ENCODE peak calls at places on chromosomes 4 and X, in seven cellular contexts. C, U, X, Q, E, B and L are unnamed samples. For H3K4me1, the result is how much of the 10 kb centered on the place peaks cover.

GRCh38 chr4:38670061-38670894 is 6.3 kb downstream of the KLF3 start:
- DNase-seq in B (no peak), Q (no peak), X (no peak), E (no peak), C (no peak), U (no peak), L (no peak)

GRCh38 chrX:153922932-153923857 is 2.9 kb downstream of the ARHGAP4 start:
- DNase-seq in E (peak), Q (peak), X (no peak), C (peak), U (peak), B (peak), L (no peak)

GRCh38 chr4:38161208-38162113 is 201.3 kb downstream of the PTTG2 start:
- DNase-seq in X (peak), Q (peak), E (no peak), C (no peak), B (no peak), U (no peak), L (no peak)

GRCh38 chr4:46937493-46937892 is 28.4 kb upstream of the COX7B2 start:
- DNase-seq in Q (no peak), E (no peak), U (no peak), C (peak), X (no peak), B (no peak), L (no peak)

GRCh38 chr4:122836941-122837340 is 10.3 kb downstream of the FGF2 start:
- DNase-seq in X (no peak), U (no peak), Q (peak), E (no peak), B (no peak), C (no peak), L (no peak)

GRCh38 chr4:145503486-145504072 is 21.9 kb downstream of the SMAD1 start:
- DNase-seq in B (no peak), U (no peak), Q (no peak), E (no peak), C (no peak), X (no peak), L (peak)

GRCh38 chrX:129347291-129347690 is 176.0 kb downstream of the SMARCA1 start:
- DNase-seq in E (no peak), C (no peak), X (no peak), U (no peak), B (no peak), Q (no peak), L (peak)

GRCh38 chrX:65643046-65643785 is 24.2 kb upstream of the MSN start:
- DNase-seq in X (no peak), E (no peak), U (no peak), B (no peak), C (peak), Q (peak), L (no peak)

GRCh38 chr4:3807861-3808521 is 41.8 kb downstream of the ADRA2C start:
- DNase-seq in Q (no peak), U (no peak), B (peak), C (peak), E (no peak), X (no peak), L (no peak)

GRCh38 chr4:112515278-112516075 is 503 bp downstream of the NEUROG2 start:
- DNase-seq in E (peak), C (peak), Q (no peak), B (no peak), U (peak), X (peak), L (peak)

GRCh38 chrX:120358687-120359086 is 3.2 kb upstream of the ATP1B4 start:
- DNase-seq in B (no peak), C (no peak), U (no peak), Q (no peak), X (no peak), E (no peak), L (no peak)

DNA sequence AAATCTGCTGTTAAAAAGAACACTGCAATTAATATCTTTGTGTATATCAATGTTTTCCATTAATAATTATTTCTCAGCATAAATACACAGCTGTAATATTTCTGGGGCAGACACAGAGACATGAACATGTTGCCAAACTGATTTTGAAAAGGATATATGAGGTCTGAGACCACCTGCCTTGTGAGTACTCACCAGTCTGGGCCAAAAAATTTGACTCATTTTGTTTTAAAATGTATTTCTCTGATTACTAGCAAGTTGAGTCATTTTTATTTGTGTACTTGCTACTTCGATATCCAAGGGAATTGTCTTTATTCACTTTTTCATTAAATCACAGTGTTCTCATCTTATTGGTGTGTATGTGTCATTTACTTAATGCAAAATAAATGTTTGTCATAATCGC is 8.5 kb upstream of the RAI2 start:
- DNase-seq in Q (no peak), U (no peak), E (no peak), X (no peak), C (no peak), B (no peak), L (no peak)
- H3K4me1 ChIP-seq in Q (under half), U (under half), E (under half), X (under half), C (under half), B (under half), L (under half)

GRCh38 chr4:769511-769910 is 56.4 kb downstream of the CPLX1 start:
- DNase-seq in E (no peak), C (no peak), U (no peak), Q (no peak), B (no peak), X (no peak), L (no peak)
- H3K4me1 ChIP-seq in E (under half), C (under half), U (under half), Q (under half), B (under half), X (under half), L (under half)

GRCh38 chr4:11698846-11699590 is 270.3 kb upstream of the HS3ST1 start:
- DNase-seq in C (peak), X (peak), Q (peak), B (no peak), U (no peak), E (no peak), L (no peak)

GRCh38 chr4:11704136-11704535 is 275.4 kb upstream of the HS3ST1 start:
- DNase-seq in E (no peak), C (no peak), B (no peak), Q (no peak), X (no peak), U (no peak), L (no peak)

GRCh38 chr4:11702886-11703555 is 274.3 kb upstream of the HS3ST1 start:
- DNase-seq in B (no peak), C (no peak), E (no peak), X (no peak), U (no peak), Q (no peak), L (no peak)

GRCh38 chr4:11700751-11701226 is 272.1 kb upstream of the HS3ST1 start:
- DNase-seq in X (peak), Q (peak), B (no peak), C (peak), U (no peak), E (no peak), L (no peak)

GRCh38 chr4:11701978-11702377 is 273.3 kb upstream of the HS3ST1 start:
- DNase-seq in C (no peak), Q (no peak), E (no peak), X (no peak), U (no peak), B (no peak), L (no peak)
- H3K4me1 ChIP-seq in C (under half), Q (under half), E (under half), X (under half), U (under half), B (under half), L (under half)

GRCh38 chr4:159174645-159175147 is 71.8 kb downstream of the RAPGEF2 start:
- DNase-seq in E (no peak), X (peak), C (peak), U (no peak), B (no peak), Q (peak), L (no peak)

GRCh38 chr4:159175989-159176375 is 73.1 kb downstream of the RAPGEF2 start:
- DNase-seq in B (no peak), E (no peak), Q (no peak), U (no peak), C (no peak), X (no peak), L (no peak)

GRCh38 chr4:159178147-159178541 is 75.3 kb downstream of the RAPGEF2 start:
- DNase-seq in B (no peak), C (peak), U (no peak), X (peak), E (no peak), Q (peak), L (no peak)

GRCh38 chr4:159177265-159178146 is 74.6 kb downstream of the RAPGEF2 start:
- DNase-seq in U (no peak), B (no peak), Q (no peak), E (no peak), X (no peak), C (no peak), L (no peak)

GRCh38 chr4:159175165-159175988 is 72.5 kb downstream of the RAPGEF2 start:
- DNase-seq in C (peak), X (peak), U (peak), B (peak), Q (peak), E (peak), L (peak)
- H3K4me1 ChIP-seq in C (under half), X (under half), U (under half), B (under half), Q (under half), E (under half), L (under half)

DNA sequence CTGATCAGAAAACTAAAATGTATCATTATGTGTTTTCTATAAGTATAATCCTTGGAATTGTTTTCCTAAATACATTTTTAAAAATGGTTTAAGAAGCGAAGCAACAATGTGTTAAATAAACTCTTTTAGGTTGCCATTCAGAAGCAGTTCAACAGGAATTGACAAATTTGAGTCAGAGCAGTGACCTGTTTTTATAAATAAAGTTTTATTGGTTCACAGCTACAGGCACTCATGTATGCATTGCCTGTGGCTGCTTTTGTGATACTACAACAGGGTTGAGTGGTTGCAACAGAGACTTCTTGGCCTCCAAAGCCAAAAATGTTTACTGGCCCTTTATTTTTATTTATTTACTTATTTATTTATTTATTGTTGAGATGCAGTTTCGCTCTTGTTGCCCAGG is 99.5 kb downstream of the FRMPD4 start:
- DNase-seq in E (no peak), C (no peak), U (no peak), X (no peak), B (no peak), Q (no peak), L (no peak)
- H3K4me1 ChIP-seq in E (under half), C (under half), U (under half), X (under half), B (under half), Q (under half), L (under half)

DNA sequence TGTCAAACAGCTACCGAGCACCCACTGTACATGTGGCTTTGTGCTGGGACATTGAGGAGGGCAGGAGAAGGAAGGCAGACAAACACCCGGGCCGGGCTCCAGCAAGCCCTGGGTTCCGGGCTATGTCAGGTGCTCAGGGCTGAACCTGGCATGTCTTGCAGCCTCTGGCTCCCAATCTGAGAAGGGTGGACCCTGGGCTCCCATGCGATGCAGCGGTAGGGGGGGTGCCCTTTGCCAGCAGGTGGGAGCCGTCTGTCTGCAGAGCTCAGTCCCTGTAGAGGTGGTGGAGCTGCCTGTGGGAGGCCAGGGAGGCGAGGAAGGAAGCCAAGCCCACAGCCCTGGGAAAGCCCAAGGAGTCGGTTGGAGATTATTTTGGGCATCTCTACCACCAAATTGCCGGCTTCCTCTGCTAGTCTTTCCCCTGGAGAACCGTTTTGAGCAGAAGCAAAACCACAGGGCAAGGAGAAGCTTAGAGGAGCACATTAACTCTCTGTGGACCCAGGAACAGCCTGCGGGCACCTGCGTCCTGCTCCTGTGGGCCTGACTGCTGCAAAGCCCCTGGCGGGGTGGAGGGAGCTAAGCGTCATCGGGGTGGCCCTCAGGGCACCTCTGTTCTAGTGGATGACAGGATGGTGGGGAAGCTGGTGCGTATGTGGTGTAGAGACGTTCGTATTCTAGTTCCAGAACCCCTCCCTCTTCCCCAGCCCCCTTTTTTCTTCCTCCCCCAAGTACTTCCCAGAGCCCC is 10.3 kb downstream of the CPZ start:
- DNase-seq in U (no peak), Q (no peak), X (no peak), B (no peak), E (no peak), C (no peak), L (no peak)
- H3K4me1 ChIP-seq in U (under half), Q (under half), X (under half), B (under half), E (under half), C (under half), L (under half)

GRCh38 chr4:76198411-76199237 is 15.0 kb downstream of the SCARB2 start:
- DNase-seq in Q (peak), U (peak), E (peak), B (peak), C (peak), X (peak), L (peak)

GRCh38 chr4:76197971-76198410 is 15.6 kb downstream of the SCARB2 start:
- DNase-seq in X (no peak), B (peak), Q (peak), E (peak), U (peak), C (peak), L (no peak)

GRCh38 chr4:76200771-76201224 is 12.8 kb downstream of the SCARB2 start:
- DNase-seq in Q (no peak), E (no peak), U (peak), X (no peak), B (no peak), C (no peak), L (no peak)

GRCh38 chr4:76197001-76197743 is 16.5 kb downstream of the SCARB2 start:
- DNase-seq in X (no peak), Q (peak), E (no peak), B (no peak), C (peak), U (no peak), L (no peak)

DNA sequence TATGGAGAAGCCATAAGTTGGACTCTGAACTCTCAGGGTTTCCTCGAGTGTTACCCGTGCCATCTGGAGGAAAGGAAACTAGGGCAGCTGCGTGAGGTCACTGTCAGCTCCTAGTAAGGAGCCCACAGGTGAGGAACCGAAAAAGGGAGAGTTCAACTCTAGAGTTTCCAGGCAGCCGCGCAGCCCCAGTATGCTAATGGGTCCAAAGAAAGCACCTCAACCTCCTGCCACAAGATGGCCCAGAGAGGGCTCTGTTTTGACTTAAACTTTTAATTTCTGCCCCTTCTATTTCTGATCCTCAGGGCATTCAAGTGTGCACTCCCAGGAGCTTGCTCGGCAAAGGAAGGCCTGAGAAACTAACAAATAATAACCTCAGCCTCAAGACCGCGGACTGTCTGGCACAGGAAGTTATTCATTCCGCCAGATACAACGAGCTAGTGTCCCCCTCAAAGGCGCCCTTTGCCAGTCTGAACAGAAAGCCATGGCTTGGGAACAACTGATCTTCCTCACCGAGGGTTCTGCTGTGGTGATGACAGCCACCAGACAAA is 13.9 kb downstream of the SCARB2 start:
- DNase-seq in E (no peak), Q (peak), U (no peak), C (no peak), B (no peak), X (peak), L (peak)
- H3K4me1 ChIP-seq in E (half or more), Q (under half), U (half or more), C (half or more), B (under half), X (under half), L (under half)